ENCODE peak calls at places on chromosome 18, in ten cellular contexts. V, Z, C, U, D, R, S, J, N and Q are unnamed samples.
A peak's percentile ranks its signal among the peaks of the same experiment; 100 is the strongest.

GRCh38 chr18:68440433-68440832 is 274.5 kb downstream of the TMX3 start:
- DNase-seq in V (no peak), Z (no peak), C (no peak), U (no peak), D (no peak), R (no peak), S (no peak), J (no peak), N (no peak), Q (no peak)

GRCh38 chr18:69885841-69886531 is 61.7 kb downstream of the CD226 start:
- DNase-seq in V (no peak), Z (no peak), C (no peak), U (no peak), D (no peak), R (peak; percentile 36), S (no peak), J (no peak), N (peak; percentile 23), Q (no peak)

GRCh38 chr18:58251416-58251815 is 207.4 kb downstream of the NEDD4L start:
- DNase-seq in V (no peak), Z (no peak), C (no peak), U (no peak), D (no peak), R (no peak), S (no peak), J (no peak), N (no peak), Q (no peak)

GRCh38 chr18:10736984-10737383 is 211.2 kb downstream of the NAPG start:
- DNase-seq in V (no peak), Z (no peak), C (no peak), U (no peak), D (peak; percentile 43), R (no peak), S (no peak), J (no peak), N (no peak), Q (no peak)

GRCh38 chr18:11950824-11951223 is 30.5 kb upstream of the IMPA2 start:
- DNase-seq in V (no peak), Z (no peak), C (no peak), U (no peak), D (no peak), R (no peak), S (no peak), J (no peak), N (no peak), Q (no peak)

GRCh38 chr18:75638223-75638596 is 210.7 kb upstream of the SMIM21 start:
- DNase-seq in V (no peak), Z (peak; percentile 66), C (no peak), U (no peak), D (no peak), R (no peak), S (no peak), J (no peak), N (no peak), Q (no peak)

GRCh38 chr18:8548186-8548585 is 61.1 kb upstream of the RAB12 start:
- DNase-seq in V (no peak), Z (peak; percentile 75), C (no peak), U (no peak), D (no peak), R (no peak), S (no peak), J (no peak), N (no peak), Q (no peak)

GRCh38 chr18:13217466-13217961 is 1.0 kb upstream of the LDLRAD4 start:
- DNase-seq in V (peak; percentile 72), Z (peak; percentile 7), C (no peak), U (peak; percentile 39), D (no peak), R (peak; percentile 72), S (no peak), J (peak; percentile 84), N (peak; percentile 79), Q (peak; percentile 14)

GRCh38 chr18:77590928-77591327 is 341.3 kb downstream of the GALR1 start:
- DNase-seq in V (no peak), Z (no peak), C (no peak), U (no peak), D (no peak), R (no peak), S (no peak), J (no peak), N (no peak), Q (no peak)

GRCh38 chr18:292271-292670 is 24.4 kb upstream of the THOC1 start:
- DNase-seq in V (no peak), Z (peak; percentile 23), C (no peak), U (no peak), D (no peak), R (no peak), S (no peak), J (no peak), N (no peak), Q (no peak)

GRCh38 chr18:9082763-9083510 is 19.6 kb upstream of the NDUFV2 start:
- DNase-seq in V (no peak), Z (no peak), C (no peak), U (peak; percentile 19), D (peak; percentile 63), R (no peak), S (no peak), J (no peak), N (no peak), Q (no peak)

GRCh38 chr18:29457316-29457715 is 1280.4 kb upstream of the CDH2 start:
- DNase-seq in V (no peak), Z (no peak), C (peak; percentile 7), U (no peak), D (no peak), R (no peak), S (no peak), J (no peak), N (no peak), Q (no peak)

GRCh38 chr18:62399781-62400308 is 74.7 kb downstream of the TNFRSF11A start:
- DNase-seq in V (no peak), Z (no peak), C (no peak), U (no peak), D (no peak), R (no peak), S (no peak), J (no peak), N (no peak), Q (no peak)

GRCh38 chr18:24208270-24209035 is 69.6 kb downstream of the CABYR start:
- DNase-seq in V (no peak), Z (no peak), C (peak; percentile 21), U (no peak), D (peak; percentile 14), R (no peak), S (no peak), J (no peak), N (no peak), Q (no peak)

GRCh38 chr18:41870817-41871216 is 84.2 kb upstream of the PIK3C3 start:
- DNase-seq in V (no peak), Z (peak; percentile 39), C (no peak), U (no peak), D (no peak), R (no peak), S (no peak), J (no peak), N (no peak), Q (no peak)

GRCh38 chr18:10365021-10365420 is 89.4 kb upstream of the APCDD1 start:
- DNase-seq in V (no peak), Z (no peak), C (no peak), U (no peak), D (no peak), R (no peak), S (no peak), J (no peak), N (no peak), Q (no peak)